ENCODE peak calls at places on chromosome 10, in ten cellular contexts. One of them, this sample, is unnamed.

GRCh38 chr10:24237801-24238390 is 29.0 kb downstream of the KIAA1217 start:
- DNase-seq in spleen: no peak
- DNase-seq in mammary epithelial cell: no peak
- DNase-seq in coronary artery: no peak
- DNase-seq in astrocyte of the spinal cord: no peak
- DNase-seq in cardiac muscle cell: no peak
- DNase-seq in A549: no peak
- DNase-seq in left ventricle myocardium inferior: no peak
- DNase-seq in heart right ventricle: no peak
- DNase-seq in PC-3: no peak
- DNase-seq in this sample: no peak

GRCh38 chr10:45239642-45240041 is 75.8 kb downstream of the OR13A1 start:
- DNase-seq in spleen: no peak
- DNase-seq in mammary epithelial cell: no peak
- DNase-seq in coronary artery: no peak
- DNase-seq in astrocyte of the spinal cord: peak; percentile 49
- DNase-seq in cardiac muscle cell: no peak
- DNase-seq in A549: no peak
- DNase-seq in left ventricle myocardium inferior: no peak
- DNase-seq in heart right ventricle: no peak
- DNase-seq in PC-3: no peak
- DNase-seq in this sample: no peak

GRCh38 chr10:4382811-4383210 is 443.2 kb upstream of the AKR1E2 start:
- DNase-seq in spleen: no peak
- DNase-seq in mammary epithelial cell: no peak
- DNase-seq in coronary artery: no peak
- DNase-seq in astrocyte of the spinal cord: no peak
- DNase-seq in cardiac muscle cell: no peak
- DNase-seq in A549: no peak
- DNase-seq in left ventricle myocardium inferior: no peak
- DNase-seq in heart right ventricle: no peak
- DNase-seq in PC-3: no peak
- DNase-seq in this sample: no peak

GRCh38 chr10:22900841-22901601 is 26.8 kb upstream of the ARMC3 start:
- DNase-seq in spleen: no peak
- DNase-seq in mammary epithelial cell: no peak
- DNase-seq in coronary artery: no peak
- DNase-seq in astrocyte of the spinal cord: no peak
- DNase-seq in cardiac muscle cell: no peak
- DNase-seq in A549: no peak
- DNase-seq in left ventricle myocardium inferior: peak; percentile 36
- DNase-seq in heart right ventricle: no peak
- DNase-seq in PC-3: no peak
- DNase-seq in this sample: no peak

GRCh38 chr10:73850863-73851461 is 23.4 kb downstream of the CAMK2G start:
- DNase-seq in spleen: no peak
- DNase-seq in mammary epithelial cell: no peak
- DNase-seq in coronary artery: peak; percentile 94
- DNase-seq in astrocyte of the spinal cord: peak; percentile 72
- DNase-seq in cardiac muscle cell: peak; percentile 66
- DNase-seq in A549: no peak
- DNase-seq in left ventricle myocardium inferior: peak; percentile 23
- DNase-seq in heart right ventricle: no peak
- DNase-seq in PC-3: no peak
- DNase-seq in this sample: no peak

GRCh38 chr10:103598654-103599115 is 105.2 kb downstream of the NEURL1 start:
- DNase-seq in spleen: no peak
- DNase-seq in mammary epithelial cell: peak; percentile 32
- DNase-seq in coronary artery: no peak
- DNase-seq in astrocyte of the spinal cord: peak; percentile 58
- DNase-seq in cardiac muscle cell: peak; percentile 51
- DNase-seq in A549: peak; percentile 80
- DNase-seq in left ventricle myocardium inferior: no peak
- DNase-seq in heart right ventricle: no peak
- DNase-seq in PC-3: peak; percentile 79
- DNase-seq in this sample: peak; percentile 60

GRCh38 chr10:64444163-64444562 is 923.0 kb downstream of the REEP3 start:
- DNase-seq in spleen: no peak
- DNase-seq in mammary epithelial cell: no peak
- DNase-seq in coronary artery: no peak
- DNase-seq in astrocyte of the spinal cord: no peak
- DNase-seq in cardiac muscle cell: no peak
- DNase-seq in A549: no peak
- DNase-seq in left ventricle myocardium inferior: no peak
- DNase-seq in heart right ventricle: no peak
- DNase-seq in PC-3: peak; percentile 54
- DNase-seq in this sample: no peak

GRCh38 chr10:71127019-71127534 is 85.3 kb upstream of the UNC5B start:
- DNase-seq in spleen: no peak
- DNase-seq in mammary epithelial cell: no peak
- DNase-seq in coronary artery: no peak
- DNase-seq in astrocyte of the spinal cord: no peak
- DNase-seq in cardiac muscle cell: no peak
- DNase-seq in A549: no peak
- DNase-seq in left ventricle myocardium inferior: no peak
- DNase-seq in heart right ventricle: no peak
- DNase-seq in PC-3: no peak
- DNase-seq in this sample: no peak

GRCh38 chr10:75431180-75432111 is at the start of gene LRMDA:
- DNase-seq in spleen: peak; percentile 90
- DNase-seq in mammary epithelial cell: no peak
- DNase-seq in coronary artery: no peak
- DNase-seq in astrocyte of the spinal cord: no peak
- DNase-seq in cardiac muscle cell: peak; percentile 64
- DNase-seq in A549: peak; percentile 22
- DNase-seq in left ventricle myocardium inferior: peak; percentile 51
- DNase-seq in heart right ventricle: peak; percentile 56
- DNase-seq in PC-3: peak; percentile 41
- DNase-seq in this sample: no peak

DNA sequence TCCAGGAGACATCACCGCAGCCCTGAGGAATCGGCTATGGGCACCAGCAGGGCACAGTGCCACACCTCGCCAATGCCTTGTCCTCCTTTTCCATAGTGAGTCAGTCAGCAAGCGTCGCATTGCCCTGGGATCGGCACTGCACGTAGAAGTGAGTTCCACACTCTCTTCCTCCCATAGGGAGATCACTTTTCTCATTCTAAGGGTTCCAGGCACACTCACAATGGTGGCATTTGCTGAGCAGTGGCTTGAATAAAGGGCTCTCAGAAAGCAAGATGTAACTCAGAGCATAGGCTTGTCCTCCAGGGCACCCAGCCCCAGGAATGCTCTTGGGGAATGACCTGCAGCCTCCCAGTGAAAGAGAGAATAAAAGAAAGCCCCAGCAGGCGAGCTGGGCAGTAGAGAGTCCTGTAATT is 1.1 kb upstream of the VIM start:
- DNase-seq in spleen: peak; percentile 79
- DNase-seq in mammary epithelial cell: no peak
- DNase-seq in coronary artery: no peak
- DNase-seq in astrocyte of the spinal cord: no peak
- DNase-seq in cardiac muscle cell: no peak
- DNase-seq in A549: no peak
- DNase-seq in left ventricle myocardium inferior: no peak
- DNase-seq in heart right ventricle: no peak
- DNase-seq in PC-3: no peak
- DNase-seq in this sample: no peak
- H3K4me3 ChIP-seq in spleen: peak overlapping the region; percentile 98
- H3K4me3 ChIP-seq in mammary epithelial cell: no peak overlapping the region
- H3K4me3 ChIP-seq in coronary artery: peak overlapping the region; percentile 100
- H3K4me3 ChIP-seq in astrocyte of the spinal cord: no peak overlapping the region
- H3K4me3 ChIP-seq in cardiac muscle cell: no peak overlapping the region
- H3K4me3 ChIP-seq in A549: no peak overlapping the region
- H3K4me3 ChIP-seq in left ventricle myocardium inferior: peak overlapping the region; percentile 90
- H3K4me3 ChIP-seq in heart right ventricle: peak overlapping the region; percentile 91
- H3K4me3 ChIP-seq in PC-3: no peak overlapping the region
- H3K4me3 ChIP-seq in this sample: no peak overlapping the region

DNA sequence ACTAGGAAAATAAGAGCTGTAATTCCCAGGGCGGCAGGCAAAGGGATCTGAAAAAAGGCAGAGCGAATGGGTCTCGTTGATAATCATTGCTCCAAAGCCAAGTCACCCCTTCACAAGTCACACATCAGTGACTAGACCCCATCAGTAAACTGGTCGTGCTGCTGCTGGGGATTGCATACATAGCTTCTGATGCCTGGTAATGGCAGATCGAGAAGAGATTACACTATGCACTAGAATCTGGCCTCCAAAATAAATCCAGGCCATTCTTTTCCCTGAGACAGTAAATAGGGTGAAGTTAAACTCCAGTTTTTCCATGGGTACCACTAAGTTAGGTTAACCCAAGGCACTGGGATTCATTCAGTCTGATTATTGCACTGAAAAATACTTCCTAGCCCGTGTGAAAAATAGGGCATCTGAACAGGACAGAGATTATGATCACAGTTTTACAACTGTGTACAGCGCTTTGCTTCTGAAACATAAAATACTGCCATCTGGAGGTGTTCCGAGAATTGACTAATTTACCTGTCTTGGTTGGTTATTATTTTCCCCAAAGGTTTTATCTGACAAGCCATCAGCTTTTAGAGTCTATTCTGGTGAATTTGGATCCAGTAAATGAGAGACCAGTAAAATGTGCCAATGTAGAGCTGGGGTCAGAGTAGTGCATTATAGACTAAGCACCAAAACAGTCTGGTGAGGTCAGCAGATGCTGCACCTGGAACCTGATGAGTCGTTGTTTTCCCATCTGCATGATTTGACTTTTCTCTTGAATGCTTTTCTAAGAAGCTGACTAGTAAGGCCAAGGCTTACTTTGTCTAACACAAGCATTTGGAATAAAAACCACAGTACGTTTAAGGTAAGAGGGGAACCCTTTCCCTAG is 82.9 kb upstream of the AFAP1L2 start:
- DNase-seq in spleen: no peak
- DNase-seq in mammary epithelial cell: peak; percentile 84
- DNase-seq in coronary artery: no peak
- DNase-seq in astrocyte of the spinal cord: peak; percentile 69
- DNase-seq in cardiac muscle cell: no peak
- DNase-seq in A549: peak; percentile 14
- DNase-seq in left ventricle myocardium inferior: no peak
- DNase-seq in heart right ventricle: no peak
- DNase-seq in PC-3: peak; percentile 41
- DNase-seq in this sample: peak; percentile 88
- TF ChIP-seq CTCF in spleen: no peak
- TF ChIP-seq CTCF in mammary epithelial cell: peak; percentile 9
- TF ChIP-seq CTCF in coronary artery: no peak
- TF ChIP-seq CTCF in astrocyte of the spinal cord: no peak
- TF ChIP-seq CTCF in cardiac muscle cell: no peak
- TF ChIP-seq CTCF in A549: peak; percentile 33
- TF ChIP-seq CTCF in left ventricle myocardium inferior: no peak
- TF ChIP-seq CTCF in heart right ventricle: no peak
- TF ChIP-seq CTCF in PC-3: peak; percentile 48
- TF ChIP-seq CTCF in this sample: no peak

GRCh38 chr10:133124357-133125211 is 35.4 kb upstream of the KNDC1 start:
- DNase-seq in spleen: peak; percentile 83
- DNase-seq in mammary epithelial cell: no peak
- DNase-seq in coronary artery: no peak
- DNase-seq in astrocyte of the spinal cord: no peak
- DNase-seq in cardiac muscle cell: peak; percentile 67
- DNase-seq in A549: peak; percentile 47
- DNase-seq in left ventricle myocardium inferior: peak; percentile 35
- DNase-seq in heart right ventricle: peak; percentile 50
- DNase-seq in PC-3: peak; percentile 41
- DNase-seq in this sample: no peak
- H3K4me3 ChIP-seq in spleen: no peak overlapping the region
- H3K4me3 ChIP-seq in mammary epithelial cell: no peak overlapping the region
- H3K4me3 ChIP-seq in coronary artery: no peak overlapping the region
- H3K4me3 ChIP-seq in astrocyte of the spinal cord: no peak overlapping the region
- H3K4me3 ChIP-seq in cardiac muscle cell: no peak overlapping the region
- H3K4me3 ChIP-seq in A549: no peak overlapping the region
- H3K4me3 ChIP-seq in left ventricle myocardium inferior: no peak overlapping the region
- H3K4me3 ChIP-seq in heart right ventricle: no peak overlapping the region
- H3K4me3 ChIP-seq in PC-3: no peak overlapping the region
- H3K4me3 ChIP-seq in this sample: no peak overlapping the region

DNA sequence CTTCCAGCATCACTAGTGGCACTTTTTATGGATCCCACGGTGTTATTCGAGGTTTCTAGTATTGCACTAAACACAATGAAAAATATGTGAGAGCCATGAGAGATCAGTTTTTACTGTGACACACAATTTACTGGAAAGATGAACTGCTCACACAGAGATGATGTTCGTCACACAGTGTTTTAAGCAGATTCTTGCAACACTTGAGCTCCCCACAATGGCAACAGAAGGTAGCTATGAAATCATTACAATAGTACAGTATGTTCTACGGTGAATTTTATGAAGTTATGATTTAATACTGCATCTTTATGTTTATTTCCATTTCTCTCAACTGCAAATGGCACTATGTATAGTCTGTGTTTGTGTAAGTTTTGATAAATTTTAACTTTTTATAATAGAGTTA is 27.4 kb upstream of the ENTPD1 start:
- DNase-seq in spleen: no peak
- DNase-seq in mammary epithelial cell: peak; percentile 6
- DNase-seq in coronary artery: no peak
- DNase-seq in astrocyte of the spinal cord: peak; percentile 20
- DNase-seq in cardiac muscle cell: no peak
- DNase-seq in A549: no peak
- DNase-seq in left ventricle myocardium inferior: no peak
- DNase-seq in heart right ventricle: no peak
- DNase-seq in PC-3: peak; percentile 36
- DNase-seq in this sample: no peak
- TF ChIP-seq CTCF in spleen: no peak
- TF ChIP-seq CTCF in mammary epithelial cell: no peak
- TF ChIP-seq CTCF in coronary artery: no peak
- TF ChIP-seq CTCF in astrocyte of the spinal cord: no peak
- TF ChIP-seq CTCF in cardiac muscle cell: no peak
- TF ChIP-seq CTCF in A549: no peak
- TF ChIP-seq CTCF in left ventricle myocardium inferior: peak; percentile 21
- TF ChIP-seq CTCF in heart right ventricle: no peak
- TF ChIP-seq CTCF in PC-3: peak; percentile 21
- TF ChIP-seq CTCF in this sample: no peak

GRCh38 chr10:87867453-87867852 is 4.0 kb downstream of the PTEN start:
- DNase-seq in spleen: no peak
- DNase-seq in mammary epithelial cell: peak; percentile 12
- DNase-seq in coronary artery: no peak
- DNase-seq in astrocyte of the spinal cord: peak; percentile 6
- DNase-seq in cardiac muscle cell: no peak
- DNase-seq in A549: no peak
- DNase-seq in left ventricle myocardium inferior: no peak
- DNase-seq in heart right ventricle: no peak
- DNase-seq in PC-3: peak; percentile 28
- DNase-seq in this sample: peak; percentile 34
- H3K4me3 ChIP-seq in spleen: peak overlapping the region; percentile 83
- H3K4me3 ChIP-seq in mammary epithelial cell: peak overlapping the region; percentile 73
- H3K4me3 ChIP-seq in coronary artery: peak overlapping the region; percentile 92
- H3K4me3 ChIP-seq in astrocyte of the spinal cord: peak overlapping the region; percentile 85
- H3K4me3 ChIP-seq in cardiac muscle cell: peak overlapping the region; percentile 98
- H3K4me3 ChIP-seq in A549: peak overlapping the region; percentile 78
- H3K4me3 ChIP-seq in left ventricle myocardium inferior: peak overlapping the region; percentile 86
- H3K4me3 ChIP-seq in heart right ventricle: peak overlapping the region; percentile 90
- H3K4me3 ChIP-seq in PC-3: peak overlapping the region; percentile 94
- H3K4me3 ChIP-seq in this sample: peak overlapping the region; percentile 89

This sample was measured in bronchial epithelial cell.